ENCODE peak calls at places on chromosomes 5 and 9, in four cellular contexts. E, W, R and C are unnamed samples.

GRCh38 chr5:78060421-78060820 is 234.1 kb downstream of the AP3B1 start:
- DNase-seq in E (peak), W (peak), R (no peak), C (peak)

GRCh38 chr5:132009706-132010405 is 1.6 kb downstream of the ACSL6 start:
- DNase-seq in E (no peak), W (no peak), R (no peak), C (no peak)

GRCh38 chr9:134293576-134294227 is 32.6 kb upstream of the RXRA start:
- DNase-seq in E (no peak), W (peak), R (no peak), C (no peak)

GRCh38 chr5:139650689-139651501 is 2.7 kb downstream of the CXXC5 start:
- DNase-seq in E (no peak), W (peak), R (no peak), C (no peak)

GRCh38 chr5:55868846-55869245 is 17.7 kb downstream of the IL31RA start:
- DNase-seq in E (peak), W (peak), R (no peak), C (peak)

GRCh38 chr5:766666-767431 is 17.7 kb downstream of the ZDHHC11B start:
- DNase-seq in E (no peak), W (no peak), R (no peak), C (no peak)

GRCh38 chr5:50984628-50985027 is 318.2 kb downstream of the PARP8 start:
- DNase-seq in E (no peak), W (no peak), R (no peak), C (no peak)

GRCh38 chr5:118450924-118451332 is 537.4 kb downstream of the DTWD2 start:
- DNase-seq in E (no peak), W (no peak), R (no peak), C (no peak)

GRCh38 chr9:16705121-16705604 is 165.3 kb downstream of the BNC2 start:
- DNase-seq in E (peak), W (peak), R (peak), C (peak)

GRCh38 chr9:80188579-80188978 is 616.8 kb downstream of the TLE4 start:
- DNase-seq in E (no peak), W (no peak), R (no peak), C (no peak)

DNA sequence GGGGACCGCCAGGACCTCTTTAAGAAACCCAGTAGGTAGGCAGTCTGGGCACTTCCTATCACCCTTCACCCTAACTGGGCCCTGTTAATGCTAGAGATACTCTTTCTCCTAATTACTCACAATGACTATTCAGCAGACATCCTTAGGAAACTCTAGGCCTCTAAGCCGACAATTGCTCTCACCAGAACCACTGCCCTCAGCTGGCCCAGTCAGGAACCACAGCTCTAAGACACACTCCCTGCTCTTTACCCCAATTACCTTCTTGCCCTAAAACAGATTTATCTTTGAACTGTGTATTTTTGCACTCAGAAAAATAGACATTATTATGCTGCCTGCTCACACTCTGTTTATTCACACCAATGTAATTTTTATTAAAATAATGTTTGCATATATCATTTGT is 432.6 kb upstream of the SLC30A5 start:
- DNase-seq in E (peak), W (no peak), R (no peak), C (peak)
- TF ChIP-seq CTCF in E (peak), W (peak), R (no peak), C (peak)

GRCh38 chr5:75331095-75332090 is 5.6 kb upstream of the HMGCR start:
- DNase-seq in E (no peak), W (no peak), R (no peak), C (no peak)
- TF ChIP-seq CTCF in E (peak), W (no peak), R (no peak), C (peak)

GRCh38 chr5:135741040-135741439 is 93.4 kb upstream of the SLC25A48 start:
- DNase-seq in E (no peak), W (no peak), R (no peak), C (no peak)
- TF ChIP-seq CTCF in E (no peak), W (no peak), R (no peak), C (no peak)

GRCh38 chr9:36871606-36872005 is 162.5 kb downstream of the PAX5 start:
- DNase-seq in E (no peak), W (no peak), R (no peak), C (no peak)

GRCh38 chr9:36872641-36873040 is 161.4 kb downstream of the PAX5 start:
- DNase-seq in E (no peak), W (no peak), R (no peak), C (no peak)

GRCh38 chr9:36873247-36873875 is 160.7 kb downstream of the PAX5 start:
- DNase-seq in E (peak), W (peak), R (peak), C (peak)

GRCh38 chr9:36868591-36869282 is 165.3 kb downstream of the PAX5 start:
- DNase-seq in E (no peak), W (no peak), R (no peak), C (no peak)

GRCh38 chr9:36870960-36871359 is 163.1 kb downstream of the PAX5 start:
- DNase-seq in E (no peak), W (no peak), R (no peak), C (no peak)
- TF ChIP-seq CTCF in E (no peak), W (no peak), R (no peak), C (no peak)

DNA sequence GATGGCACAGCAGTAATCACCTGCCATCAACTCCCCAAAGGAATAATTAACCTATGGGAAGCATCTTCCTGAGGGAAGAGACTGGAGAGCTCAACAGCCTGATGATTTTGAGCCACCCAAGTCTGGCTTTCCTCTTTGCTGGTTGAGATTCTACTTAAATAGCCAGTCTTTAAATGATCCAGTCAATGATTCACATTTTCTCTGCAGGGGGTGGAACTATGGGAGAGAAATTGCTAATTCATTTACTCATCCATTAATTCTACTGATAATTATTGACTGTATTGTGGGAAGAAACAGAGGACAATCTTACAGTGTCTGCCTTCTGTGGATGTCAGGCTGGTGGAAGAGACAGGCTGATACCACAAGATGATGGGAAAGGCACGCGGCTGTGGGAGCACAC is 355.0 kb upstream of the PANK3 start:
- DNase-seq in E (no peak), W (no peak), R (no peak), C (no peak)
- TF ChIP-seq CTCF in E (no peak), W (no peak), R (no peak), C (no peak)

GRCh38 chr5:149130932-149131273 is 10.4 kb upstream of the ABLIM3 start:
- DNase-seq in E (no peak), W (no peak), R (no peak), C (no peak)

GRCh38 chr5:149129181-149129580 is 12.1 kb upstream of the ABLIM3 start:
- DNase-seq in E (peak), W (no peak), R (no peak), C (peak)

GRCh38 chr5:149128023-149128875 is 13.0 kb upstream of the ABLIM3 start:
- DNase-seq in E (peak), W (no peak), R (no peak), C (no peak)

GRCh38 chr5:149132474-149132873 is 8.8 kb upstream of the ABLIM3 start:
- DNase-seq in E (no peak), W (no peak), R (no peak), C (no peak)

GRCh38 chr5:149130121-149130931 is 11.0 kb upstream of the ABLIM3 start:
- DNase-seq in E (peak), W (no peak), R (no peak), C (no peak)
- TF ChIP-seq CTCF in E (peak), W (peak), R (no peak), C (peak)

DNA sequence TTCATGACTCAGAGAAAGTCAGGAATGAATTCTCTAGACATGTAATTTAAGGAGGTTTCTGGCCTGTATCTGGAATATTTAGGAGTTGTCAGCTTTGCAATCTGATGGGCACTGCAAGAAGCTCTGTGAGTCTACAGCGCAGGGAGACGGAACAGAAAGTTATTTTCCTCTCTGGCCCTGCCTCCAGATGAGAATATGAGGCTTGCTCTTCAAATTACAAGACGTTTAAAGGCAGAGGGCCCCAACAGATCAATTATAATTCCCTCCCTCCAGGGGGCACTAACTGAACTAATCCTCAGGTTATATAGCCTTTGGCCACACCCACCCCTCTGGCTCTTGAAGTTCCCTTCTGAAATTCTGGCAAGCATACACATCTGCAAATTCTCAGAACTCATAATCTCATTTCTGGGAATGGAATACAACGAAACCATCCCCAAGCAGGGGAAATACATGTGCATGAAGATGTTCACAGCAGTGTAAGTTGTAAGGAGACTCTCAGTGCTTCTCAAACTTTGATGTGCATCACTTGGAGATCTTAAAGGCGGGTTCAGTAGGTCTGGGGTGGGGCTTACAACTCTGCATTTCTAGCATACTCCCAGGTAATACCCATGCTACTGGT is 307.6 kb downstream of the CWC27 start:
- DNase-seq in E (peak), W (peak), R (no peak), C (peak)
- TF ChIP-seq CTCF in E (peak), W (peak), R (no peak), C (peak)